ENCODE peak calls at places on chromosomes 4 and X, in six cellular contexts. W is neural progenitor cell, O is sigmoid colon, P is Caco-2, Z is IMR-90, T is ascending aorta. V is an unnamed sample. For H3K4me1, the result is how much of the 10 kb centered on the place peaks cover.

GRCh38 chrX:346034-346813 is 27.6 kb upstream of the GTPBP6 start:
- DNase-seq in W (no peak), P (no peak), Z (no peak), T (no peak), O (peak), V (no peak)

GRCh38 chrX:21305799-21306336 is 68.3 kb upstream of the CNKSR2 start:
- DNase-seq in O (no peak), Z (no peak), W (no peak), T (no peak), P (no peak), V (no peak)

GRCh38 chr4:168139336-168139735 is 47.0 kb downstream of the ANXA10 start:
- DNase-seq in P (no peak), O (no peak), W (no peak), T (no peak), Z (peak), V (no peak)

GRCh38 chr4:1644906-1645657 is 39.0 kb downstream of the FAM53A start:
- DNase-seq in Z (no peak), O (peak), T (no peak), P (no peak), W (peak), V (peak)

GRCh38 chrX:26445288-26445687 is 229.3 kb downstream of the MAGEB5 start:
- DNase-seq in O (no peak), P (no peak), Z (no peak), W (no peak), T (no peak), V (no peak)

GRCh38 chr4:118981839-118982381 is 93.3 kb downstream of the SYNPO2 start:
- DNase-seq in O (peak), Z (peak), T (no peak), P (peak), W (peak), V (peak)

GRCh38 chrX:41958861-41959260 is 35.5 kb upstream of the CASK start:
- DNase-seq in W (no peak), P (no peak), T (no peak), Z (no peak), O (no peak), V (no peak)

GRCh38 chrX:71366674-71367256 is 608 bp downstream of the TAF1 start:
- DNase-seq in W (peak), Z (peak), O (no peak), P (peak), T (no peak), V (peak)

GRCh38 chr4:48681856-48682255 is 98.2 kb downstream of the FRYL start:
- DNase-seq in Z (peak), O (no peak), P (no peak), W (no peak), T (no peak), V (peak)

GRCh38 chr4:184444215-184444952 is 30.0 kb downstream of the IRF2 start:
- DNase-seq in W (no peak), Z (peak), P (no peak), T (no peak), O (no peak), V (no peak)

GRCh38 chrX:10190367-10190766 is 33.6 kb downstream of the CLCN4 start:
- DNase-seq in O (no peak), P (no peak), W (peak), T (no peak), Z (peak), V (peak)

GRCh38 chr4:31518796-31519250 is 798.7 kb downstream of the PCDH7 start:
- DNase-seq in P (no peak), Z (peak), W (no peak), O (no peak), T (no peak), V (no peak)

GRCh38 chr4:134999169-134999568 is 797.6 kb upstream of the PABPC4L start:
- DNase-seq in O (no peak), T (no peak), Z (no peak), P (no peak), W (no peak), V (no peak)

GRCh38 chr4:78951862-78952472 is 12.7 kb upstream of the PAQR3 start:
- DNase-seq in W (peak), O (no peak), Z (peak), T (no peak), P (no peak), V (peak)

GRCh38 chr4:16663722-16664121 is 234.7 kb downstream of the LDB2 start:
- DNase-seq in O (no peak), T (no peak), W (no peak), P (no peak), Z (no peak), V (peak)

GRCh38 chr4:167218022-167218608 is 16.2 kb downstream of the SPOCK3 start:
- DNase-seq in W (no peak), O (no peak), T (no peak), P (no peak), Z (no peak), V (no peak)

GRCh38 chr4:2402053-2402452 is 16.4 kb downstream of the ZFYVE28 start:
- DNase-seq in O (peak), P (peak), W (peak), T (no peak), Z (no peak), V (peak)

GRCh38 chr4:90766837-90767236 is 639.6 kb downstream of the CCSER1 start:
- DNase-seq in W (no peak), Z (no peak), O (no peak), P (no peak), T (no peak), V (no peak)

GRCh38 chr4:169914871-169915270 is 111.3 kb downstream of the MFAP3L start:
- DNase-seq in Z (no peak), P (no peak), T (no peak), W (no peak), O (no peak), V (no peak)

GRCh38 chrX:10119399-10119990 is 37.3 kb upstream of the CLCN4 start:
- DNase-seq in T (no peak), Z (peak), O (peak), P (peak), W (peak), V (peak)

GRCh38 chrX:146863566-146863965 is 49.0 kb upstream of the CXorf51A start:
- DNase-seq in W (no peak), T (no peak), P (no peak), Z (peak), O (no peak), V (no peak)

GRCh38 chr4:185312699-185313098 is 83.0 kb downstream of the LRP2BP start:
- DNase-seq in O (no peak), Z (peak), P (no peak), W (no peak), T (no peak), V (peak)

GRCh38 chr4:97349468-97350186 is 793.6 kb downstream of the STPG2 start:
- DNase-seq in T (no peak), Z (no peak), P (no peak), O (no peak), W (peak), V (no peak)

GRCh38 chr4:184417802-184418511 is 56.4 kb downstream of the IRF2 start:
- DNase-seq in Z (peak), P (no peak), W (no peak), O (no peak), T (no peak), V (no peak)

GRCh38 chrX:151712253-151712652 is 3.6 kb upstream of the FATE1 start:
- DNase-seq in W (no peak), O (no peak), P (no peak), T (no peak), Z (no peak), V (no peak)

GRCh38 chr4:68490826-68491457 is 43.7 kb downstream of the TMPRSS11E start:
- DNase-seq in W (no peak), P (no peak), Z (no peak), O (no peak), T (no peak), V (peak)

GRCh38 chr4:64144994-64145393 is 264.3 kb downstream of the TECRL start:
- DNase-seq in T (no peak), P (no peak), Z (no peak), W (no peak), O (no peak), V (no peak)

GRCh38 chr4:163536101-163536500 is 41.6 kb downstream of the TMA16 start:
- DNase-seq in P (no peak), O (no peak), W (no peak), Z (peak), T (no peak), V (peak)

GRCh38 chrX:15755091-15755490 is 17.0 kb downstream of the CA5B start:
- DNase-seq in T (no peak), W (no peak), P (no peak), Z (no peak), O (no peak), V (no peak)

GRCh38 chr4:72318771-72319170 is 250.2 kb downstream of the ADAMTS3 start:
- DNase-seq in O (no peak), T (no peak), Z (no peak), W (no peak), P (no peak), V (no peak)

GRCh38 chr4:7429601-7430078 is 5.1 kb downstream of the PSAPL1 start:
- DNase-seq in T (no peak), P (peak), W (no peak), Z (no peak), O (peak), V (no peak)

GRCh38 chr4:15153662-15154061 is 151.4 kb downstream of the CPEB2 start:
- DNase-seq in O (no peak), W (no peak), Z (peak), T (no peak), P (no peak), V (peak)

GRCh38 chr4:15149234-15149841 is 147.1 kb downstream of the CPEB2 start:
- DNase-seq in O (no peak), W (no peak), Z (peak), T (no peak), P (no peak), V (no peak)

GRCh38 chr4:15150636-15151432 is 148.6 kb downstream of the CPEB2 start:
- DNase-seq in W (no peak), T (no peak), P (no peak), O (no peak), Z (no peak), V (no peak)

GRCh38 chr4:15147709-15148651 is 145.7 kb downstream of the CPEB2 start:
- DNase-seq in O (no peak), Z (no peak), P (no peak), T (no peak), W (no peak), V (peak)

DNA sequence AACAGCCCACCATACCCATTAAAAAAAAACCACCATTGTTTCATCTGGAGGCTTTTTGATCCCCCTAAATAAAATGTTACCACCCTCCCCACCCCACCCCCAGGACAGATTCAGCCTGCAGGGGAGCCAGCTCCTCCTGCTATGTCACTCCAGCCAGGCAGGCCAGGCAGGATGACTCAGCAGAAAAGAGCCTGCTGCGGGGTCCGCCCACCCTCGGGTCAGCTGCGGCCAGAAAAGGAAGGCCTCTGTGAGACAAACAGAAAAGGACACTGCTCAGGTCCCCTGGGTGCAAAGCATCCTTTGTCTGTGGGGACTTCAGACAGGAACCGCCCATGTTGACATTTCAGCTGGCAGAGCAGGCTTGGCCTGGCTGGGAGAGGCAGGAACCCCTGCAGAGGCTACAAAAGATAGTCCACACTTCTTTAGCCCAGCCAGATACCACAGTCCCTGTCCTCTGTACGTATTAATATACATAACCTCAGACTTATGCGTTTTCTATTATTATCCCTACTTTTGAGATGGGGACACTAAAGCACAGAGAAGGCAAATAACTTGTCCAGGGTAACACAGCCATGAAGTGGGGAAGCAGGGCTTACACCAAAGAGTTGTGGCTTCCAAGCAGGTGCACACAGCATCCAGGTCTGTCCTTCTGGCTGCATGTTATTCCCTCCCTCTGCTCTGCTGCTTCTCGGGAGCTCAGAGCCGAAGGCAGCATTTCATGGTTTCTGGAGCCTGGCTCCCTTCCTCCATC is 147.7 kb downstream of the CPEB2 start:
- DNase-seq in T (peak), W (peak), O (peak), Z (peak), P (peak), V (peak)
- TF ChIP-seq CTCF in T (peak), W (no peak), O (no peak), Z (peak), P (no peak), V (peak)

GRCh38 chrX:115624916-115625315 is 63.9 kb downstream of the PLS3 start:
- DNase-seq in W (no peak), O (no peak), T (no peak), P (no peak), Z (no peak), V (no peak)

GRCh38 chrX:115622534-115622933 is 61.6 kb downstream of the PLS3 start:
- DNase-seq in T (no peak), P (no peak), O (no peak), W (no peak), Z (no peak), V (no peak)

GRCh38 chrX:115630204-115630603 is 69.2 kb downstream of the PLS3 start:
- DNase-seq in O (no peak), P (no peak), W (no peak), Z (no peak), T (no peak), V (no peak)

DNA sequence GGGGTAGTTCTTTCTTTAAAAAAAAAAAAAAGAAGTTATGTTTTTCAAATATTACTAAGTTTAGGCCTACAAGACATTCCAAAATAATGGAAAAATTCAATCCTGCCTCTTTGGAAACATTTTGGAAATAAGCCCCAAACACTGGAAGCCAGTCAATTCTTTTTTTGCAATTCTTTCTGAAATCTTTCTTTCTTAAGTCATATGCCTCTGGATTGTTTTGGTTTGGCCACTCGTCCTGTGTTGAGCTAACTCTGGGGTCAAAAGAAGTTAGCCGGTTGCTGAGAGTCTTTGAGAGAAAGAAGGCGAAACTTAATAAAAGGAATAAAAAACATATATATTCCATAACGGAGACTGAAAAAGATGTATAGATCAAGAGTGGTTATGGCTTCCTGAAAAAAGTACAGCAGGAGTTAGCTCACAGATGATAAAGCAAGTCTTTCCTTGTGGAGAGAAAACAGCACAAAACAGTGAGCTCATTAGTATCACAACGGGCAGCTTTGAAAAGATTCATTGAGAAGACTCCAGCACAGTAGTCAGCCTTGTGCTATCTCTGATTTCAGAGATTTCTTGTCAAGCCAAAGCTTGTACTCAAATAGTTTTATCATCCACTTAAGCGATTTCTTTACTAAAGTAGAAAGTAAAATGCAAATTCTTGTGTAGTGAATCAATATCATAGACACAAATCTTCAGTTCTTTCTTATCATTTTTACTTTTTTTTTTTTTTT is 64.8 kb downstream of the PLS3 start:
- DNase-seq in T (no peak), O (no peak), W (peak), P (no peak), Z (peak), V (no peak)
- H3K4me3 ChIP-seq in T (no peak), O (no peak), W (peak), P (no peak), Z (no peak), V (no peak)

DNA sequence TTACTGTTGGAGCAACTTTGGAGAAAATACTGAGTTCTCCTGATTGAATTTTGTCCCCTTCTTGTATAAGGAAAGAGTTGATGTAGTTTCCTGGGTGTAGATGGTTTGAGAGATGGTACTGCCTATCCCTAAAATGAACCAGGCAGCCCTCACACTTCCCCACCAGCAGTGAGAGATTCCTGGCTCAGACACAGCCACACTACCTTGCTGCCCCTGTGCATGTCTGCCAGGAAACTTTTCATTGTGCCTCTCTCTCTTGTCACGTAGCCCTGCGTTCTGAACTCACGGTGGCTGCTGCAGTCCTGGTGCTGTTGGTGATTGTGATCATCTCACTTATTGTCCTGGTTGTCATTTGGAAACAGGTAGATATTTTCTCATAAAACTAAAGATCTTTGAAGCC is 45.2 kb downstream of the PDGFRA start:
- DNase-seq in T (no peak), Z (no peak), W (no peak), O (no peak), P (no peak), V (no peak)
- H3K4me1 ChIP-seq in T (under half), Z (under half), W (under half), O (under half), P (under half), V (under half)

GRCh38 chr4:54659213-54660144 is 1.7 kb downstream of the KIT start:
- DNase-seq in Z (peak), W (peak), T (no peak), P (no peak), O (no peak), V (peak)

GRCh38 chr4:54657194-54657555 is 582 bp upstream of the KIT start:
- DNase-seq in W (peak), T (no peak), Z (no peak), P (no peak), O (no peak), V (peak)

GRCh38 chr4:54660145-54660535 is 2.4 kb downstream of the KIT start:
- DNase-seq in Z (no peak), W (no peak), T (no peak), O (no peak), P (no peak), V (no peak)

GRCh38 chr4:54657556-54658313 is at the start of gene KIT:
- DNase-seq in W (peak), O (peak), T (no peak), Z (peak), P (peak), V (peak)

GRCh38 chr4:54658321-54659093 is 750 bp downstream of the KIT start:
- DNase-seq in P (peak), O (no peak), T (no peak), W (peak), Z (peak), V (peak)
- TF ChIP-seq CTCF in P (peak), O (no peak), T (peak), W (peak), Z (peak), V (peak)

V was measured in cardiac muscle cell.